ENCODE peak calls at places on chromosomes 16 and 17, in five cellular contexts. U is GM04503, C is smooth muscle cell of the brain vasculature, Z is fibroblast of lung, K is HuH-7. H is an unnamed sample.

GRCh38 chr17:47727704-47728036 is 5.4 kb upstream of the TBX21 start:
- DNase-seq in U (no peak), C (no peak), Z (no peak), K (no peak), H (no peak)

GRCh38 chr16:56277040-56277439 is 85.8 kb downstream of the GNAO1 start:
- DNase-seq in U (no peak), C (no peak), Z (no peak), K (peak), H (no peak)

GRCh38 chr16:82280867-82281266 is 110.8 kb upstream of the MPHOSPH6 start:
- DNase-seq in U (no peak), C (no peak), Z (no peak), K (no peak), H (no peak)

GRCh38 chr16:768428-768827 is 7.9 kb downstream of the MSLN start:
- DNase-seq in U (no peak), C (no peak), Z (no peak), K (no peak), H (no peak)

GRCh38 chr17:74213897-74214386 is 571 bp downstream of the TTYH2 start:
- DNase-seq in U (no peak), C (no peak), Z (no peak), K (no peak), H (no peak)

GRCh38 chr16:84728853-84729424 is 29.1 kb downstream of the USP10 start:
- DNase-seq in U (no peak), C (no peak), Z (no peak), K (no peak), H (no peak)

GRCh38 chr17:57422574-57423164 is 166.3 kb downstream of the MSI2 start:
- DNase-seq in U (no peak), C (no peak), Z (peak), K (no peak), H (no peak)

GRCh38 chr17:27475070-27475673 is 18.9 kb downstream of the KSR1 start:
- DNase-seq in U (no peak), C (no peak), Z (no peak), K (no peak), H (no peak)